ENCODE peak calls at places on chromosome 14, in eight cellular contexts. E is naive thymus-derived CD8-positive, alpha-beta T cell; R is GM13977; U is foreskin keratinocyte; H is SW480; L is HCEC 1CT; Y is osteoblast; M is GM04503. K is an unnamed sample.

GRCh38 chr14:96202441-96203094 is 2.1 kb upstream of the BDKRB2 start:
- DNase-seq in E (no peak), R (no peak), U (no peak), H (no peak), L (no peak), Y (no peak), M (no peak), K (no peak)

GRCh38 chr14:101110729-101111619 is 207.5 kb upstream of the RTL1 start:
- DNase-seq in E (no peak), R (no peak), U (no peak), H (no peak), L (no peak), Y (no peak), M (no peak), K (no peak)

GRCh38 chr14:92040431-92041040 is 677 bp upstream of the TRIP11 start:
- DNase-seq in E (no peak), R (peak; percentile 38), U (peak; percentile 27), H (peak; percentile 58), L (peak; percentile 69), Y (peak; percentile 79), M (no peak), K (no peak)

GRCh38 chr14:69996197-69996596 is 117.0 kb downstream of the SMOC1 start:
- DNase-seq in E (no peak), R (no peak), U (peak; percentile 93), H (no peak), L (peak; percentile 83), Y (no peak), M (no peak), K (no peak)

GRCh38 chr14:105281354-105282097 is 19.3 kb downstream of the BRF1 start:
- DNase-seq in E (no peak), R (peak; percentile 78), U (peak; percentile 20), H (peak; percentile 88), L (peak; percentile 57), Y (peak; percentile 95), M (peak; percentile 11), K (peak; percentile 32)

GRCh38 chr14:103941973-103942736 is at the start of gene RD3L:
- DNase-seq in E (no peak), R (no peak), U (no peak), H (no peak), L (no peak), Y (no peak), M (no peak), K (no peak)

GRCh38 chr14:93984070-93984469 is 7.7 kb upstream of the ASB2 start:
- DNase-seq in E (no peak), R (no peak), U (no peak), H (peak; percentile 35), L (peak; percentile 30), Y (no peak), M (no peak), K (no peak)

GRCh38 chr14:23631702-23632460 is 4.3 kb upstream of the DHRS2 start:
- DNase-seq in E (peak; percentile 59), R (peak; percentile 84), U (peak; percentile 66), H (peak; percentile 74), L (peak; percentile 54), Y (peak; percentile 92), M (no peak), K (peak; percentile 71)

GRCh38 chr14:99067141-99067920 is 204.7 kb downstream of the BCL11B start:
- DNase-seq in E (no peak), R (no peak), U (no peak), H (no peak), L (no peak), Y (peak; percentile 47), M (no peak), K (no peak)

GRCh38 chr14:69464379-69464778 is 20.1 kb upstream of the PLEKHD1 start:
- DNase-seq in E (no peak), R (no peak), U (no peak), H (no peak), L (peak; percentile 20), Y (peak; percentile 69), M (no peak), K (no peak)

GRCh38 chr14:73829526-73830431 is 21.9 kb upstream of the PTGR2 start:
- DNase-seq in E (no peak), R (peak; percentile 77), U (no peak), H (no peak), L (peak; percentile 58), Y (peak; percentile 96), M (peak; percentile 20), K (no peak)

GRCh38 chr14:70882771-70883492 is 24.3 kb upstream of the PCNX1 start:
- DNase-seq in E (no peak), R (no peak), U (peak; percentile 37), H (no peak), L (peak; percentile 84), Y (peak; percentile 92), M (peak; percentile 61), K (no peak)